ENCODE peak calls at places on chromosome 4, in nine cellular contexts. X is NB4, B is uterus, R is thyroid gland, T is AG04449, U is foreskin fibroblast, D is endodermal cell, K is upper lobe of left lung, Y is cardiac fibroblast. S is an unnamed sample.

GRCh38 chr4:80307774-80308465 is 27.6 kb upstream of the CFAP299 start:
- DNase-seq in X (no peak), B (no peak), Y (peak; percentile 83), T (peak; percentile 37), U (peak; percentile 61), K (peak; percentile 37), D (peak; percentile 53), R (peak; percentile 21), S (peak; percentile 25)

GRCh38 chr4:78058591-78059523 is 1.7 kb downstream of the FRAS1 start:
- DNase-seq in K (peak; percentile 43), U (peak; percentile 33), T (no peak), Y (peak; percentile 22), B (peak; percentile 20), D (peak; percentile 91), R (peak; percentile 71), X (no peak), S (no peak)

GRCh38 chr4:7876096-7876993 is 63.3 kb downstream of the AFAP1 start:
- DNase-seq in T (no peak), U (no peak), R (no peak), K (no peak), X (peak; percentile 23), D (peak; percentile 83), Y (peak; percentile 59), B (no peak), S (peak; percentile 75)

GRCh38 chr4:81445196-81445595 is 26.5 kb downstream of the RASGEF1B start:
- DNase-seq in R (no peak), T (no peak), K (no peak), U (no peak), B (no peak), D (no peak), Y (no peak), X (no peak), S (no peak)

GRCh38 chr4:113449407-113449974 is 312.0 kb downstream of the CAMK2D start:
- DNase-seq in T (no peak), U (no peak), X (no peak), Y (peak; percentile 48), B (no peak), K (no peak), R (no peak), D (no peak), S (peak; percentile 80)

GRCh38 chr4:14827111-14827510 is 175.2 kb upstream of the CPEB2 start:
- DNase-seq in Y (peak; percentile 27), B (no peak), U (no peak), T (no peak), D (no peak), K (no peak), X (no peak), R (no peak), S (peak; percentile 1)

GRCh38 chr4:8916251-8916913 is 44.7 kb upstream of the HMX1 start:
- DNase-seq in Y (no peak), R (no peak), D (peak; percentile 56), X (peak; percentile 14), K (peak; percentile 13), T (no peak), U (no peak), B (no peak), S (no peak)

GRCh38 chr4:87112063-87112462 is 108.4 kb downstream of the KLHL8 start:
- DNase-seq in U (no peak), D (no peak), T (no peak), X (no peak), Y (no peak), K (no peak), R (no peak), B (no peak), S (peak; percentile 45)

GRCh38 chr4:98662619-98663225 is 4.3 kb upstream of the TSPAN5 start:
- DNase-seq in D (peak; percentile 88), T (no peak), Y (no peak), R (peak; percentile 28), B (no peak), X (no peak), K (no peak), U (no peak), S (no peak)

GRCh38 chr4:20773144-20773997 is 73.1 kb downstream of the PACRGL start:
- DNase-seq in X (peak; percentile 62), K (peak; percentile 31), Y (peak; percentile 80), T (peak; percentile 5), D (peak; percentile 88), U (peak; percentile 45), B (peak; percentile 22), R (peak; percentile 41), S (peak; percentile 67)

GRCh38 chr4:82780398-82781231 is 18.0 kb downstream of the SCD5 start:
- DNase-seq in D (peak; percentile 75), Y (peak; percentile 68), B (peak; percentile 46), U (no peak), T (no peak), R (peak; percentile 98), X (no peak), K (peak; percentile 56), S (peak; percentile 32)

GRCh38 chr4:139858436-139859225 is 193.0 kb downstream of the MGST2 start:
- DNase-seq in D (no peak), U (no peak), B (no peak), R (no peak), T (no peak), X (no peak), K (no peak), Y (no peak), S (no peak)

DNA sequence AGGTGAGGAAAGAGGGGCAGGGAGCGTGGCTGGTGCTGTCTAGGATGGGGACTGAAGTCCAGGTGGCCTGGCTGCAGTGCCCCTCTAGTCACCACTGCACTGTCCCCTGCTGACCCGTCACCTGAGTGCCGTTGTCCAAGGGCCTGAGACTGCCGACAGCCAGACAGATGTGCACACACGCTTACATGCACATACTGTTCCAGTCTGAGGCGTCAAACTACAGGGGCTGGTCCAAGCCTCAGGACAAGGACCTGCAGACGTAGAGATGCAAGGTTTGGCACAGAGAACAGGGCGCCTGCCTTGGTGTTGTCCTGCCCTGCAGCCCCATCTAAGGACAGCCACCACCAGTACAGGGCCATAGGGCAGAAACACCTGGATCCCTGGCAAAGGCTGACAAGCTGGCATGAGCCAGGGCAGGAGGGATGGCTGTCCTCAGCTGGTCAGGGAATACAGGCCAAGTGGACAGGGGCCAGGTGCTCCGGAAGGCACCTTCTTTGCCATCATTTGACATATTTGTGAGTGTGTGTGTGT is 1.7 kb downstream of the SLC2A9 start:
- DNase-seq in U (no peak), K (no peak), D (no peak), Y (no peak), R (no peak), X (peak; percentile 38), B (no peak), T (no peak), S (no peak)
- H3K4me3 ChIP-seq in U (peak overlapping the region; percentile 43), K (peak overlapping the region; percentile 34), D (peak overlapping the region; percentile 35), Y (no peak overlapping the region), R (no peak overlapping the region), X (peak overlapping the region; percentile 67), B (peak overlapping the region; percentile 38), T (peak overlapping the region; percentile 50), S (peak overlapping the region; percentile 55)

GRCh38 chr4:162502109-162502508 is 338.3 kb upstream of the FSTL5 start:
- DNase-seq in T (no peak), R (no peak), U (no peak), B (no peak), X (no peak), Y (no peak), D (no peak), K (no peak), S (no peak)

GRCh38 chr4:162498168-162498567 is 334.4 kb upstream of the FSTL5 start:
- DNase-seq in B (no peak), R (no peak), D (no peak), T (no peak), X (no peak), Y (peak; percentile 1), U (no peak), K (no peak), S (no peak)

GRCh38 chr4:162494935-162495334 is 331.1 kb upstream of the FSTL5 start:
- DNase-seq in X (no peak), T (no peak), K (no peak), R (no peak), U (no peak), B (no peak), D (no peak), Y (no peak), S (no peak)

GRCh38 chr4:162499478-162499877 is 335.7 kb upstream of the FSTL5 start:
- DNase-seq in D (no peak), X (no peak), U (no peak), Y (peak; percentile 13), B (no peak), R (no peak), K (no peak), T (no peak), S (no peak)

DNA sequence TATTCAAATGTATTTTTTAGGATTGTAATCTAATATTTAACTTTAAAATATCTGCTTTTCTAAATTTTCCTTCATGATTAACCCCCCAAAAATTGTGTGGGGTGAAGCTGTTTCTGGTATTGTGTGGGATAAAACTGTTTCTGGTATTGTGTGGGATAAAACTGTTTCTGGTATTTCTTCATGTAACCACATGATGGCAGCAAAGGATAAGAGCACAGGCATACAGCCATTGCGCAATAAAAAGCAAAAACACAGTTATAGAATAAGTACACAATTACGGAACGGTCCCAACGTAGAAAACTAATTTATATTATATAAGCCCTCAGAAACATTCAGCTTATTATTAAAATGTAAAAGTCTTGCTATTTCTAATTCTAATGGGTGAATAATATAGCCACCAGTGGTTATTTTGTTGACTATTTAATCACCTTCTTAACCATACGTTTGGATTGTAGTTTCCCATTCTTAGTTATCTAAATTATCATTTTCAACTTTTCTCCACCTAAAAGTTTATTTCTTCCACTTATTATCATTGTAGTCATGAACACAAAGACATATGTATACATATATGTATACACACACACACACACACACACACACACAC is 333.9 kb upstream of the FSTL5 start:
- DNase-seq in K (no peak), D (no peak), X (peak; percentile 59), Y (peak; percentile 66), U (peak; percentile 6), B (no peak), T (no peak), R (no peak), S (peak; percentile 55)
- TF ChIP-seq CTCF in K (peak; percentile 48), D (peak; percentile 92), X (peak; percentile 43), Y (peak; percentile 75), U (peak; percentile 57), B (peak; percentile 86), T (peak; percentile 56), R (peak; percentile 57), S (peak; percentile 80)

DNA sequence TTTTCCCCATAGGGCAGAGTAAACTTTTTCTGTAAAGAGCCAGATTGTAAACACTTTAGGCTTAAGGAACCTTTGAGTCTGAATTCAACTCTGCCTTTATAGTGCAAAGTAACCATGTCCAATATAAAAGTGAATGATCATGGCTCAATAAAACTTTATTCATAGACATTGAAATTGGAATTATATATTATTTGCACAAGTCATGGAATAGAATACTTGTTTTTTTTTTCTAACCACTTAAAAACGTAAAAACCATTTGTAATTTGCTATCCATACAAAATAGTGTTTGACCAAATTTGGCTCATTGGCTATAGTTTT is 54.1 kb upstream of the MYOZ2 start:
- DNase-seq in K (no peak), T (no peak), B (no peak), U (no peak), Y (no peak), D (no peak), R (no peak), X (no peak), S (no peak)
- H3K4me3 ChIP-seq in K (no peak overlapping the region), T (no peak overlapping the region), B (no peak overlapping the region), U (no peak overlapping the region), Y (no peak overlapping the region), D (no peak overlapping the region), R (no peak overlapping the region), X (no peak overlapping the region), S (no peak overlapping the region)

DNA sequence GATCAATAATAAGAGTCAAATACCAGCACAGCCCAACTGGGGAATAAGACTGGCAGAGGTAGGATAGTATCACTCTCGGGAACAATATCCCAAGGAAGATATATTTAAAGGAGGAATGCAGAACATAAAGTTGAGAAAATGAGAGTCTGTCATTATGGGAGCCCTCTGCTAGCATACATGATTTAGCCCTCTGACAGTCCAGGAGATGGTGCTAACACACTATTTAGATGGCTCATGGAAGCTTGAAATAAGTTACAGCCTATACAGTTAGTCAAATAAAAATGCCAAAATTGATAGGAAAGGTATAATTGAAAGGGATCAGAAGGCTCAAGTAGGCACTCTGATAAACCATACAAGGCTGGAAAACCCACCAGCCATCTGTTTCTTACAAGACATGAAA is 201.0 kb upstream of the NEIL3 start:
- DNase-seq in U (peak; percentile 33), T (no peak), X (peak; percentile 9), D (no peak), R (no peak), K (no peak), B (no peak), Y (peak; percentile 74), S (peak; percentile 43)
- TF ChIP-seq CTCF in U (peak; percentile 57), T (peak; percentile 52), X (no peak), D (peak; percentile 56), R (no peak), K (no peak), B (no peak), Y (peak; percentile 62), S (peak; percentile 56)

S was measured in fibroblast of villous mesenchyme.